ENCODE peak calls at places on chromosomes 16 and 17, in eight cellular contexts. C is brain microvascular endothelial cell, W is OCI-LY7, X is psoas muscle, V is breast epithelium, G is stomach, U is progenitor cell of endocrine pancreas, A is adrenal gland. Y is an unnamed sample.

GRCh38 chr17:35460354-35460851 is 11.8 kb upstream of the SLFN13 start:
- DNase-seq in C (no peak), A (no peak), G (peak), U (peak), X (peak), V (peak), W (peak), Y (no peak)

GRCh38 chr17:43545383-43545632 is 832 bp downstream of the ETV4 start:
- DNase-seq in X (no peak), V (no peak), C (no peak), W (no peak), U (peak), A (no peak), G (peak), Y (no peak)

GRCh38 chr16:85428168-85428898 is 184.8 kb upstream of the GSE1 start:
- DNase-seq in U (peak), G (peak), A (no peak), V (no peak), W (peak), C (peak), X (peak), Y (peak)

GRCh38 chr17:20294120-20294519 is 173.2 kb downstream of the LGALS9B start:
- DNase-seq in C (no peak), A (peak), W (no peak), G (no peak), V (no peak), X (no peak), U (no peak), Y (no peak)

GRCh38 chr16:89957214-89957785 is 8.7 kb downstream of the DEF8 start:
- DNase-seq in U (no peak), A (no peak), X (no peak), G (no peak), C (no peak), W (no peak), V (no peak), Y (no peak)

GRCh38 chr17:21551081-21551881 is 141.0 kb upstream of the KCNJ18 start:
- DNase-seq in U (peak), A (peak), V (peak), G (peak), C (peak), W (peak), X (peak), Y (peak)

GRCh38 chr16:56860226-56861020 is 4.6 kb upstream of the SLC12A3 start:
- DNase-seq in X (no peak), V (no peak), U (no peak), W (peak), G (no peak), C (no peak), A (no peak), Y (no peak)

GRCh38 chr17:38747385-38748328 is 479 bp downstream of the PCGF2 start:
- DNase-seq in X (peak), C (no peak), W (peak), U (peak), G (no peak), A (peak), V (no peak), Y (peak)

GRCh38 chr16:81491522-81492188 is 47.0 kb downstream of the CMIP start:
- DNase-seq in X (peak), V (no peak), U (no peak), A (no peak), C (no peak), G (no peak), W (no peak), Y (no peak)

GRCh38 chr16:84553873-84554399 is 49.5 kb upstream of the MEAK7 start:
- DNase-seq in V (no peak), C (no peak), A (no peak), W (peak), G (no peak), U (no peak), X (peak), Y (no peak)

GRCh38 chr16:57640185-57640584 is 11.8 kb downstream of the ADGRG1 start:
- DNase-seq in W (no peak), V (no peak), X (no peak), A (no peak), G (no peak), U (no peak), C (no peak), Y (no peak)

GRCh38 chr17:83064732-83065659 is 14.4 kb upstream of the METRNL start:
- DNase-seq in C (no peak), A (peak), V (peak), X (peak), W (no peak), U (peak), G (peak), Y (peak)

GRCh38 chr16:52424591-52424990 is 122.4 kb downstream of the TOX3 start:
- DNase-seq in X (no peak), A (no peak), V (no peak), G (no peak), W (no peak), C (no peak), U (no peak), Y (no peak)

GRCh38 chr16:70604407-70605283 is 41.7 kb upstream of the IL34 start:
- DNase-seq in V (no peak), A (no peak), G (no peak), U (no peak), W (no peak), C (no peak), X (no peak), Y (no peak)

GRCh38 chr17:73427198-73427597 is 115.4 kb upstream of the CDC42EP4 start:
- DNase-seq in C (no peak), U (no peak), G (no peak), W (no peak), X (no peak), A (no peak), V (no peak), Y (no peak)

GRCh38 chr17:65039349-65039988 is 17.1 kb downstream of the GNA13 start:
- DNase-seq in X (no peak), A (no peak), C (no peak), W (peak), G (no peak), U (no peak), V (no peak), Y (no peak)

GRCh38 chr16:12340151-12340733 is 363.7 kb downstream of the SNX29 start:
- DNase-seq in U (peak), X (no peak), C (peak), V (no peak), G (peak), A (peak), W (peak), Y (no peak)

GRCh38 chr16:10181196-10182162 is 749 bp downstream of the GRIN2A start:
- DNase-seq in A (peak), C (peak), X (peak), W (no peak), V (peak), U (peak), G (peak), Y (peak)

GRCh38 chr16:47712276-47713224 is 251.4 kb downstream of the PHKB start:
- DNase-seq in X (no peak), C (peak), G (no peak), U (no peak), A (no peak), W (no peak), V (no peak), Y (no peak)

GRCh38 chr17:77466596-77467223 is 325.9 kb downstream of the SEC14L1 start:
- DNase-seq in X (peak), A (no peak), V (no peak), G (no peak), U (no peak), W (no peak), C (no peak), Y (no peak)

GRCh38 chr17:82440991-82441627 is 9.4 kb downstream of the CYBC1 start:
- DNase-seq in C (no peak), U (no peak), V (no peak), A (peak), X (peak), W (peak), G (no peak), Y (no peak)

GRCh38 chr16:82621796-82622195 is 5.0 kb upstream of the CDH13 start:
- DNase-seq in A (no peak), X (no peak), W (no peak), V (no peak), U (no peak), G (no peak), C (no peak), Y (no peak)
- TF ChIP-seq CTCF in A (no peak), X (no peak), W (peak), V (no peak), U (no peak), G (no peak), C (peak), Y (no peak)

GRCh38 chr16:78630102-78630501 is 530.6 kb downstream of the WWOX start:
- DNase-seq in W (no peak), X (no peak), U (no peak), C (no peak), G (no peak), A (no peak), V (no peak), Y (no peak)
- TF ChIP-seq CTCF in W (no peak), X (no peak), U (no peak), C (no peak), G (no peak), A (no peak), V (no peak), Y (no peak)

GRCh38 chr17:32007463-32008298 is 498 bp downstream of the LRRC37B start:
- DNase-seq in A (peak), W (peak), C (peak), V (no peak), G (no peak), X (no peak), U (peak), Y (peak)
- TF ChIP-seq CTCF in A (no peak), W (no peak), C (no peak), V (no peak), G (no peak), X (no peak), U (no peak), Y (no peak)

GRCh38 chr17:27207073-27207511 is 86.8 kb upstream of the WSB1 start:
- DNase-seq in V (no peak), X (no peak), C (peak), A (no peak), G (no peak), U (no peak), W (no peak), Y (no peak)

GRCh38 chr17:27209316-27209715 is 84.6 kb upstream of the WSB1 start:
- DNase-seq in C (no peak), A (no peak), G (no peak), W (no peak), X (no peak), V (no peak), U (no peak), Y (no peak)

GRCh38 chr17:27200476-27200875 is 93.4 kb upstream of the WSB1 start:
- DNase-seq in V (no peak), X (no peak), C (no peak), W (no peak), U (no peak), G (no peak), A (no peak), Y (no peak)

GRCh38 chr17:27203241-27203640 is 90.7 kb upstream of the WSB1 start:
- DNase-seq in A (no peak), G (no peak), W (no peak), C (no peak), U (no peak), V (no peak), X (no peak), Y (no peak)

GRCh38 chr17:27206447-27206846 is 87.5 kb upstream of the WSB1 start:
- DNase-seq in C (no peak), X (no peak), A (no peak), G (no peak), W (peak), U (no peak), V (no peak), Y (no peak)
- TF ChIP-seq CTCF in C (peak), X (no peak), A (no peak), G (no peak), W (peak), U (no peak), V (no peak), Y (no peak)

GRCh38 chr16:79543219-79543618 is 57.3 kb downstream of the MAF start:
- DNase-seq in C (no peak), X (no peak), W (no peak), A (no peak), V (no peak), G (no peak), U (no peak), Y (no peak)
- TF ChIP-seq CTCF in C (no peak), X (no peak), W (no peak), A (no peak), V (no peak), G (no peak), U (no peak), Y (no peak)

GRCh38 chr17:66506641-66507040 is 204.2 kb downstream of the PRKCA start:
- DNase-seq in A (no peak), X (no peak), C (no peak), V (no peak), U (no peak), W (no peak), G (no peak), Y (no peak)
- TF ChIP-seq CTCF in A (no peak), X (no peak), C (no peak), V (no peak), U (no peak), W (no peak), G (no peak), Y (no peak)

GRCh38 chr16:53495325-53495724 is 7.7 kb downstream of the AKTIP start:
- DNase-seq in G (no peak), A (no peak), U (no peak), C (no peak), X (no peak), V (no peak), W (no peak), Y (no peak)
- TF ChIP-seq CTCF in G (no peak), A (no peak), U (no peak), C (peak), X (no peak), V (no peak), W (peak), Y (no peak)

GRCh38 chr16:28930652-28931051 is 1.1 kb upstream of the CD19 start:
- DNase-seq in V (no peak), G (no peak), U (no peak), A (no peak), X (no peak), C (no peak), W (peak), Y (no peak)

GRCh38 chr16:28932339-28933141 is 769 bp downstream of the CD19 start:
- DNase-seq in V (no peak), C (no peak), W (peak), U (no peak), X (no peak), G (no peak), A (no peak), Y (no peak)

GRCh38 chr16:28930203-28930602 is 1.6 kb upstream of the CD19 start:
- DNase-seq in X (no peak), G (no peak), V (no peak), U (no peak), W (no peak), A (no peak), C (no peak), Y (no peak)

GRCh38 chr16:28933176-28933575 is 1.4 kb downstream of the CD19 start:
- DNase-seq in W (no peak), V (no peak), A (no peak), G (no peak), X (no peak), C (no peak), U (no peak), Y (no peak)

DNA sequence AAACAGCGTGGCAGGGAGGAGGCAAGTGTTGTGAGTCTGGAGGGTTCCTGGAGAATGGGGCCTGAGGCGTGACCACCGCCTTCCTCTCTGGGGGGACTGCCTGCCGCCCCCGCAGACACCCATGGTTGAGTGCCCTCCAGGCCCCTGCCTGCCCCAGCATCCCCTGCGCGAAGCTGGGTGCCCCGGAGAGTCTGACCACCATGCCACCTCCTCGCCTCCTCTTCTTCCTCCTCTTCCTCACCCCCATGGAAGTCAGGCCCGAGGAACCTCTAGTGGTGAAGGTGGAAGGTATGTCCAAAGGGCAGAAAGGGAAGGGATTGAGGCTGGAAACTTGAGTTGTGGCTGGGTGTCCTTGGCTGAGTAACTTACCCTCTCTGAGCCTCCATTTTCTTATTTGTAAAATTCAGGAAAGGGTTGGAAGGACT is at the start of gene CD19:
- DNase-seq in G (no peak), U (no peak), C (no peak), X (no peak), W (peak), A (no peak), V (no peak), Y (no peak)
- TF ChIP-seq CTCF in G (no peak), U (no peak), C (no peak), X (no peak), W (no peak), A (no peak), V (no peak), Y (no peak)

GRCh38 chr17:50087912-50088405 is 7.2 kb upstream of the PDK2 start:
- DNase-seq in G (no peak), V (no peak), W (no peak), A (no peak), U (no peak), X (peak), C (no peak), Y (no peak)

GRCh38 chr17:50090971-50091950 is 3.9 kb upstream of the PDK2 start:
- DNase-seq in C (no peak), X (no peak), W (no peak), U (no peak), V (no peak), G (no peak), A (no peak), Y (no peak)

GRCh38 chr17:50088952-50089825 is 6.0 kb upstream of the PDK2 start:
- DNase-seq in G (no peak), C (no peak), X (peak), W (no peak), A (no peak), V (no peak), U (no peak), Y (no peak)

GRCh38 chr17:50090071-50090470 is 5.1 kb upstream of the PDK2 start:
- DNase-seq in W (no peak), A (no peak), U (no peak), C (no peak), V (no peak), G (no peak), X (peak), Y (no peak)

GRCh38 chr17:50087246-50087911 is 7.8 kb upstream of the PDK2 start:
- DNase-seq in X (peak), A (peak), W (peak), V (no peak), G (peak), C (peak), U (peak), Y (peak)
- TF ChIP-seq CTCF in X (peak), A (peak), W (peak), V (peak), G (no peak), C (peak), U (peak), Y (peak)